ENCODE peak calls at places on chromosomes 5 and 9, in eight cellular contexts. C is colonic mucosa; M is AG10803; Z is AG04449; B is AG09319; N is GF-D8; V is substantia nigra; D is activated naive CD4-positive, alpha-beta T cell. J is an unnamed sample.

GRCh38 chr5:95823241-95823737 is 763 bp upstream of the GLRX start:
- DNase-seq in C (no peak), M (no peak), Z (no peak), B (no peak), N (no peak), V (no peak), D (no peak), J (no peak)

GRCh38 chr5:56569051-56569450 is 246.3 kb upstream of the MAP3K1 start:
- DNase-seq in C (no peak), M (peak; percentile 16), Z (no peak), B (no peak), N (no peak), V (no peak), D (no peak), J (no peak)

GRCh38 chr5:99004960-99005359 is 76.2 kb upstream of the CHD1 start:
- DNase-seq in C (no peak), M (no peak), Z (no peak), B (no peak), N (no peak), V (no peak), D (no peak), J (no peak)

GRCh38 chr5:69492391-69493234 is at the start of gene OCLN:
- DNase-seq in C (peak; percentile 86), M (no peak), Z (no peak), B (no peak), N (no peak), V (no peak), D (no peak), J (no peak)

GRCh38 chr9:18926513-18926912 is 106.5 kb downstream of the SAXO1 start:
- DNase-seq in C (no peak), M (no peak), Z (no peak), B (no peak), N (no peak), V (no peak), D (no peak), J (no peak)

GRCh38 chr5:142929602-142930001 is 159.4 kb downstream of the ARHGAP26 start:
- DNase-seq in C (no peak), M (no peak), Z (no peak), B (no peak), N (peak; percentile 34), V (no peak), D (no peak), J (no peak)

GRCh38 chr9:99031994-99032393 is 72.9 kb upstream of the TGFBR1 start:
- DNase-seq in C (no peak), M (no peak), Z (no peak), B (no peak), N (no peak), V (no peak), D (no peak), J (no peak)

GRCh38 chr9:84045481-84046097 is 65.0 kb downstream of the RMI1 start:
- DNase-seq in C (no peak), M (no peak), Z (no peak), B (no peak), N (no peak), V (no peak), D (no peak), J (no peak)

GRCh38 chr5:16935271-16936149 is 578 bp downstream of the MYO10 start:
- DNase-seq in C (peak; percentile 64), M (no peak), Z (no peak), B (no peak), N (no peak), V (no peak), D (no peak), J (no peak)

GRCh38 chr5:62312674-62313073 is 6.7 kb downstream of the KIF2A start:
- DNase-seq in C (no peak), M (no peak), Z (no peak), B (no peak), N (no peak), V (no peak), D (no peak), J (no peak)

J was measured in putamen.